ENCODE peak calls at places on chromosomes 3 and 15, in ten cellular contexts. One of them, this sample, is unnamed.

GRCh38 chr15:69493406-69493805 is 40.8 kb downstream of the RPLP1 start:
- DNase-seq in progenitor cell of endocrine pancreas: no peak
- DNase-seq in activated gamma-delta T cell treated with Interleukin-2 at 50 U/mL for 16 hours: no peak
- DNase-seq in astrocyte of the hippocampus: no peak
- DNase-seq in ACHN: no peak
- DNase-seq in amniotic epithelial cell: no peak
- DNase-seq in NCI-H1105: no peak
- DNase-seq in NB4: no peak
- DNase-seq in GOT3: no peak
- DNase-seq in AG09319: no peak
- DNase-seq in this sample: no peak

GRCh38 chr3:136120373-136121348 is 75.5 kb downstream of the MSL2 start:
- DNase-seq in ACHN: no peak
- DNase-seq in GOT3: no peak
- DNase-seq in AG09319: no peak
- DNase-seq in NB4: no peak
- DNase-seq in NCI-H1105: no peak
- DNase-seq in activated gamma-delta T cell treated with Interleukin-2 at 50 U/mL for 16 hours: no peak
- DNase-seq in progenitor cell of endocrine pancreas: no peak
- DNase-seq in astrocyte of the hippocampus: peak
- DNase-seq in amniotic epithelial cell: peak
- DNase-seq in this sample: no peak

GRCh38 chr3:134338516-134339261 is 35.6 kb downstream of the AMOTL2 start:
- DNase-seq in progenitor cell of endocrine pancreas: no peak
- DNase-seq in NB4: no peak
- DNase-seq in GOT3: no peak
- DNase-seq in AG09319: no peak
- DNase-seq in activated gamma-delta T cell treated with Interleukin-2 at 50 U/mL for 16 hours: no peak
- DNase-seq in astrocyte of the hippocampus: peak
- DNase-seq in ACHN: no peak
- DNase-seq in amniotic epithelial cell: no peak
- DNase-seq in NCI-H1105: no peak
- DNase-seq in this sample: no peak

GRCh38 chr15:63553388-63553791 is 43.8 kb upstream of the FBXL22 start:
- DNase-seq in GOT3: no peak
- DNase-seq in progenitor cell of endocrine pancreas: no peak
- DNase-seq in NB4: no peak
- DNase-seq in activated gamma-delta T cell treated with Interleukin-2 at 50 U/mL for 16 hours: no peak
- DNase-seq in amniotic epithelial cell: peak
- DNase-seq in AG09319: peak
- DNase-seq in astrocyte of the hippocampus: peak
- DNase-seq in ACHN: peak
- DNase-seq in NCI-H1105: no peak
- DNase-seq in this sample: no peak

GRCh38 chr3:153439780-153440179 is 277.8 kb downstream of the RAP2B start:
- DNase-seq in GOT3: no peak
- DNase-seq in astrocyte of the hippocampus: no peak
- DNase-seq in ACHN: no peak
- DNase-seq in NCI-H1105: no peak
- DNase-seq in activated gamma-delta T cell treated with Interleukin-2 at 50 U/mL for 16 hours: no peak
- DNase-seq in progenitor cell of endocrine pancreas: no peak
- DNase-seq in amniotic epithelial cell: no peak
- DNase-seq in AG09319: no peak
- DNase-seq in NB4: no peak
- DNase-seq in this sample: no peak

GRCh38 chr15:34644851-34645250 is 61.4 kb upstream of the GOLGA8B start:
- DNase-seq in astrocyte of the hippocampus: no peak
- DNase-seq in activated gamma-delta T cell treated with Interleukin-2 at 50 U/mL for 16 hours: no peak
- DNase-seq in ACHN: no peak
- DNase-seq in GOT3: no peak
- DNase-seq in progenitor cell of endocrine pancreas: no peak
- DNase-seq in AG09319: no peak
- DNase-seq in amniotic epithelial cell: no peak
- DNase-seq in NB4: no peak
- DNase-seq in NCI-H1105: no peak
- DNase-seq in this sample: no peak

GRCh38 chr3:46407976-46408375 is 917 bp downstream of the CCRL2 start:
- DNase-seq in activated gamma-delta T cell treated with Interleukin-2 at 50 U/mL for 16 hours: no peak
- DNase-seq in NB4: no peak
- DNase-seq in ACHN: no peak
- DNase-seq in GOT3: no peak
- DNase-seq in amniotic epithelial cell: no peak
- DNase-seq in NCI-H1105: no peak
- DNase-seq in progenitor cell of endocrine pancreas: no peak
- DNase-seq in AG09319: no peak
- DNase-seq in astrocyte of the hippocampus: no peak
- DNase-seq in this sample: no peak

GRCh38 chr15:62770752-62771151 is 271.8 kb upstream of the TPM1 start:
- DNase-seq in GOT3: no peak
- DNase-seq in ACHN: peak
- DNase-seq in astrocyte of the hippocampus: peak
- DNase-seq in AG09319: peak
- DNase-seq in activated gamma-delta T cell treated with Interleukin-2 at 50 U/mL for 16 hours: no peak
- DNase-seq in NCI-H1105: no peak
- DNase-seq in NB4: no peak
- DNase-seq in amniotic epithelial cell: peak
- DNase-seq in progenitor cell of endocrine pancreas: no peak
- DNase-seq in this sample: no peak

GRCh38 chr15:29687204-29687768 is 135.0 kb downstream of the TJP1 start:
- DNase-seq in activated gamma-delta T cell treated with Interleukin-2 at 50 U/mL for 16 hours: no peak
- DNase-seq in progenitor cell of endocrine pancreas: no peak
- DNase-seq in amniotic epithelial cell: no peak
- DNase-seq in ACHN: no peak
- DNase-seq in NB4: no peak
- DNase-seq in AG09319: no peak
- DNase-seq in GOT3: no peak
- DNase-seq in astrocyte of the hippocampus: no peak
- DNase-seq in NCI-H1105: peak
- DNase-seq in this sample: no peak

GRCh38 chr3:64291345-64291744 is 66.1 kb upstream of the PRICKLE2 start:
- DNase-seq in amniotic epithelial cell: peak
- DNase-seq in ACHN: peak
- DNase-seq in activated gamma-delta T cell treated with Interleukin-2 at 50 U/mL for 16 hours: no peak
- DNase-seq in NCI-H1105: no peak
- DNase-seq in AG09319: peak
- DNase-seq in astrocyte of the hippocampus: peak
- DNase-seq in NB4: peak
- DNase-seq in GOT3: peak
- DNase-seq in progenitor cell of endocrine pancreas: no peak
- DNase-seq in this sample: no peak

GRCh38 chr3:177597325-177598109 is 400.2 kb upstream of the TBL1XR1 start:
- DNase-seq in progenitor cell of endocrine pancreas: no peak
- DNase-seq in amniotic epithelial cell: peak
- DNase-seq in astrocyte of the hippocampus: peak
- DNase-seq in activated gamma-delta T cell treated with Interleukin-2 at 50 U/mL for 16 hours: peak
- DNase-seq in AG09319: peak
- DNase-seq in ACHN: no peak
- DNase-seq in NB4: peak
- DNase-seq in NCI-H1105: peak
- DNase-seq in GOT3: no peak
- DNase-seq in this sample: no peak

GRCh38 chr15:77967785-77968184 is 109.7 kb downstream of the TBC1D2B start:
- DNase-seq in NB4: no peak
- DNase-seq in ACHN: no peak
- DNase-seq in NCI-H1105: no peak
- DNase-seq in GOT3: no peak
- DNase-seq in amniotic epithelial cell: no peak
- DNase-seq in astrocyte of the hippocampus: no peak
- DNase-seq in activated gamma-delta T cell treated with Interleukin-2 at 50 U/mL for 16 hours: no peak
- DNase-seq in AG09319: no peak
- DNase-seq in progenitor cell of endocrine pancreas: no peak
- DNase-seq in this sample: no peak

GRCh38 chr15:73906346-73907017 is 19.8 kb upstream of the LOXL1 start:
- DNase-seq in amniotic epithelial cell: peak
- DNase-seq in GOT3: no peak
- DNase-seq in ACHN: no peak
- DNase-seq in AG09319: no peak
- DNase-seq in progenitor cell of endocrine pancreas: no peak
- DNase-seq in astrocyte of the hippocampus: no peak
- DNase-seq in activated gamma-delta T cell treated with Interleukin-2 at 50 U/mL for 16 hours: no peak
- DNase-seq in NB4: peak
- DNase-seq in NCI-H1105: no peak
- DNase-seq in this sample: no peak

GRCh38 chr3:194730369-194730768 is 44.7 kb downstream of the FAM43A start:
- DNase-seq in astrocyte of the hippocampus: peak
- DNase-seq in NCI-H1105: peak
- DNase-seq in AG09319: no peak
- DNase-seq in ACHN: peak
- DNase-seq in progenitor cell of endocrine pancreas: no peak
- DNase-seq in NB4: no peak
- DNase-seq in GOT3: no peak
- DNase-seq in amniotic epithelial cell: peak
- DNase-seq in activated gamma-delta T cell treated with Interleukin-2 at 50 U/mL for 16 hours: no peak
- DNase-seq in this sample: no peak

GRCh38 chr3:194779729-194780224 is 94.1 kb downstream of the FAM43A start:
- DNase-seq in AG09319: no peak
- DNase-seq in GOT3: no peak
- DNase-seq in astrocyte of the hippocampus: peak
- DNase-seq in progenitor cell of endocrine pancreas: no peak
- DNase-seq in ACHN: peak
- DNase-seq in activated gamma-delta T cell treated with Interleukin-2 at 50 U/mL for 16 hours: no peak
- DNase-seq in NCI-H1105: no peak
- DNase-seq in NB4: peak
- DNase-seq in amniotic epithelial cell: peak
- DNase-seq in this sample: no peak

GRCh38 chr3:132284756-132285619 is 32.2 kb upstream of the ACP3 start:
- DNase-seq in progenitor cell of endocrine pancreas: peak
- DNase-seq in GOT3: no peak
- DNase-seq in astrocyte of the hippocampus: no peak
- DNase-seq in activated gamma-delta T cell treated with Interleukin-2 at 50 U/mL for 16 hours: no peak
- DNase-seq in NCI-H1105: no peak
- DNase-seq in NB4: peak
- DNase-seq in AG09319: no peak
- DNase-seq in amniotic epithelial cell: no peak
- DNase-seq in ACHN: no peak
- DNase-seq in this sample: no peak

GRCh38 chr15:85704720-85705119 is 90.0 kb downstream of the KLHL25 start:
- DNase-seq in GOT3: no peak
- DNase-seq in progenitor cell of endocrine pancreas: no peak
- DNase-seq in NB4: no peak
- DNase-seq in astrocyte of the hippocampus: no peak
- DNase-seq in NCI-H1105: no peak
- DNase-seq in ACHN: no peak
- DNase-seq in activated gamma-delta T cell treated with Interleukin-2 at 50 U/mL for 16 hours: no peak
- DNase-seq in amniotic epithelial cell: no peak
- DNase-seq in AG09319: no peak
- DNase-seq in this sample: no peak

GRCh38 chr3:115292131-115292530 is 145.0 kb upstream of the ZBTB20 start:
- DNase-seq in NB4: no peak
- DNase-seq in GOT3: no peak
- DNase-seq in ACHN: no peak
- DNase-seq in activated gamma-delta T cell treated with Interleukin-2 at 50 U/mL for 16 hours: no peak
- DNase-seq in AG09319: no peak
- DNase-seq in astrocyte of the hippocampus: no peak
- DNase-seq in progenitor cell of endocrine pancreas: no peak
- DNase-seq in NCI-H1105: no peak
- DNase-seq in amniotic epithelial cell: no peak
- DNase-seq in this sample: no peak

GRCh38 chr15:44289352-44289790 is 852 bp downstream of the GOLM2 start:
- DNase-seq in activated gamma-delta T cell treated with Interleukin-2 at 50 U/mL for 16 hours: no peak
- DNase-seq in amniotic epithelial cell: no peak
- DNase-seq in NCI-H1105: no peak
- DNase-seq in AG09319: no peak
- DNase-seq in GOT3: no peak
- DNase-seq in astrocyte of the hippocampus: peak
- DNase-seq in NB4: peak
- DNase-seq in ACHN: no peak
- DNase-seq in progenitor cell of endocrine pancreas: no peak
- DNase-seq in this sample: no peak